ENCODE peak calls at places on chromosomes 2 and 18, in ten cellular contexts. D is brain microvascular endothelial cell, Y is adrenal gland, B is AG04450, M is ovary, T is AG04449, W is AG09309, K is fibroblast of pulmonary artery, I is GM06990, R is HFF-Myc. O is an unnamed sample.

GRCh38 chr2:114283774-114284173 is 158.7 kb upstream of the DPP10 start:
- DNase-seq in W (no peak), R (no peak), D (no peak), Y (no peak), B (no peak), M (no peak), K (no peak), T (no peak), I (no peak), O (no peak)

GRCh38 chr2:186950694-186951093 is 101.7 kb upstream of the ZSWIM2 start:
- DNase-seq in Y (no peak), D (no peak), T (no peak), M (no peak), R (peak), B (no peak), W (peak), I (no peak), K (no peak), O (no peak)

GRCh38 chr18:11995445-11996189 is 14.3 kb downstream of the IMPA2 start:
- DNase-seq in W (peak), I (no peak), R (peak), B (peak), Y (peak), T (no peak), K (peak), M (peak), D (peak), O (peak)

GRCh38 chr2:156589381-156590079 is 153.4 kb downstream of the GPD2 start:
- DNase-seq in R (peak), T (no peak), I (peak), Y (no peak), D (peak), B (peak), M (peak), W (peak), K (peak), O (peak)

GRCh38 chr18:49997468-49998045 is 184.2 kb upstream of the ACAA2 start:
- DNase-seq in I (no peak), T (no peak), D (no peak), W (no peak), R (no peak), B (no peak), K (no peak), Y (no peak), M (no peak), O (no peak)

GRCh38 chr2:197097578-197098366 is 171.3 kb upstream of the PGAP1 start:
- DNase-seq in D (peak), Y (no peak), W (peak), I (no peak), T (no peak), K (peak), B (peak), M (peak), R (no peak), O (peak)

GRCh38 chr2:240806006-240806405 is 14.0 kb downstream of the KIF1A start:
- DNase-seq in W (no peak), Y (no peak), T (no peak), M (no peak), R (no peak), I (no peak), D (no peak), B (no peak), K (no peak), O (no peak)

GRCh38 chr18:29912351-29912750 is 1130.2 kb downstream of the DSC3 start:
- DNase-seq in W (no peak), K (no peak), D (no peak), B (no peak), R (no peak), M (no peak), T (no peak), I (no peak), Y (no peak), O (no peak)

GRCh38 chr2:241099246-241099645 is 2.8 kb downstream of the MTERF4 start:
- DNase-seq in W (no peak), K (no peak), D (no peak), B (no peak), M (no peak), R (no peak), T (no peak), I (no peak), Y (no peak), O (no peak)

DNA sequence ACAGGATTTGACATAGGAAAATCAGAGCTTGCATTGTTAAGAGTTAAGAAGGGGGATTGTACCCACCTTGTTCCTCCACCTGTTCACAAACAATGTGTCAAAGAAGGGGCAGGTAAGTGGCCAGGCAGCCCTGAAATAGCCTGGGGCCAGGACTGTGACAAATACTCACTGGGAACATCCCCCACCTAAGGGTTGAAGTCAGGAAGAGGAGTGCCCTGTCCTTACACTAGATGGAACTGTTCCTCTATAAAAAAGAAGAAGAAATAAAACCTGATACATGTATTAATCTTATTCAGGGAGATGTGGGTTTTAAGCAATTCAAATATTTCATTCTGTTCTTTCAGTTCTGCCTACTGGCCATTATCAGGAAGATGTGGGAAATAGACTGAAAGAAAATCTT is 41.9 kb downstream of the TACR1 start:
- DNase-seq in K (peak), T (no peak), M (no peak), I (no peak), Y (no peak), D (no peak), R (no peak), B (no peak), W (no peak), O (no peak)
- TF ChIP-seq CTCF in K (peak), T (peak), M (no peak), I (no peak), Y (peak), D (peak), R (peak), B (peak), W (peak), O (peak)

DNA sequence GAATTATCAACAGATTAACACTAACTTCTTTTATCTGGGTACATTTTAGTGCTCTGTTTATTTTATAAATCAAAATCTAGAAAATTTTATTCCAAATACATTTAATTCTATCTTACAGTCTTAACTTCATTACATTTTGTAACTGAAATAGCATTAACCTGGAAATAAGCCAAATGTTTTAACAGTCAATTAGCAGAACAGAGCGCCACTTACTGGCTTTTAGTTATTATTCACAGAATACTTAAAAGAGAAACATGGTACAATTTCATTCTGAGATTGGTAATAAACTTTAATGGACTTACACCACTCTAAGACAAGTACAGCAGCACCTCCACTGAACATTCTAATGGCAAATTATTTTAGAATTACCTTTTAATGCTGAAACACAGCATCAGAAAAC is 38.6 kb downstream of the SS18 start:
- DNase-seq in R (no peak), B (no peak), I (no peak), Y (no peak), W (no peak), K (no peak), D (no peak), M (no peak), T (no peak), O (no peak)
- TF ChIP-seq CTCF in R (no peak), B (no peak), I (no peak), Y (no peak), W (no peak), K (no peak), D (no peak), M (no peak), T (no peak), O (no peak)

DNA sequence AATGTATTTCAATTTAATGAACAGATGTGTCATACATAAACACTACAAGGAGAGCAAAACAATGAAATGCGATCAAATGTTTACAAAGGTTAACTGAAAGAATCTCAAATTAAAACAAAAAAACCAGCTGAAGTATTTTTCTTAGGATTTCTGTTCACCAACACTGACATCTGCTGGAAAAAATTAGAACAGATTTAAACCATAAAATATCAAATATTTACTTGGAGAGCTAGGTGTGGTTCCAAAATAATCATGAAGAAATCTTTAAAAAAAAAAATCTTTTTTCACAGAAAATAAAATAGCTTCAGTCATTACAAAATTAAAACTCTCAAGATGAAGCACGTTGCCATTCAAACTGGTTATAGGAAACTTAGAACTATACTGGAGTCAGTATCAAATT is 13.8 kb downstream of the MMADHC start:
- DNase-seq in D (no peak), R (no peak), Y (no peak), K (peak), B (no peak), W (no peak), M (no peak), I (no peak), T (no peak), O (no peak)
- TF ChIP-seq CTCF in D (peak), R (peak), Y (no peak), K (peak), B (peak), W (peak), M (no peak), I (peak), T (peak), O (no peak)

GRCh38 chr2:74585406-74586182 is 31.1 kb downstream of the DOK1 start:
- DNase-seq in B (no peak), R (no peak), D (no peak), M (no peak), I (no peak), W (no peak), K (no peak), T (no peak), Y (peak), O (no peak)
- TF ChIP-seq CTCF in B (peak), R (no peak), D (peak), M (no peak), I (peak), W (no peak), K (no peak), T (no peak), Y (no peak), O (no peak)

GRCh38 chr2:166418853-166419615 is 43.3 kb upstream of the SCN9A start:
- DNase-seq in Y (no peak), D (no peak), B (no peak), M (no peak), R (no peak), T (no peak), K (no peak), I (no peak), W (no peak), O (no peak)

GRCh38 chr2:166417669-166418068 is 41.9 kb upstream of the SCN9A start:
- DNase-seq in T (no peak), Y (no peak), I (no peak), K (peak), W (no peak), B (no peak), D (peak), M (no peak), R (no peak), O (peak)

GRCh38 chr2:166424841-166425240 is 49.1 kb upstream of the SCN9A start:
- DNase-seq in R (no peak), D (no peak), I (no peak), K (no peak), M (no peak), Y (no peak), T (no peak), B (no peak), W (no peak), O (no peak)

DNA sequence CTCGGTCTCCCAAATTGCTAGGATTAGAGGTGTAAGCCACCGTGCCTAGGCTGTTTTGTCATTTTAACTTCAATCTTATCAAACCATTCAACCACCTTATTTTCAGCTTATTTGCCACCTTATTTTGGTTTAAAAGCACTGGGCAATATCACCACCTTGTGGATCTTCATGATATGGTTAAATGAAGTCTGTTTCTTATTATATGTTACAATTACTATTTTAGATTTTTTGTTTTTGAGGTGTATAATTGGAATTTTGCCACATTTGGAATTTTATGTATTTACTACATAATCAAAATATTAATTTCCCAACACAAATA is 43.8 kb upstream of the SCN9A start:
- DNase-seq in T (no peak), W (no peak), R (no peak), D (peak), I (no peak), B (peak), K (peak), M (no peak), Y (no peak), O (peak)
- TF ChIP-seq CTCF in T (peak), W (peak), R (peak), D (peak), I (peak), B (peak), K (peak), M (no peak), Y (peak), O (peak)

GRCh38 chr2:231671617-231672350 is 36.5 kb upstream of the PTMA start:
- DNase-seq in T (no peak), B (no peak), M (no peak), D (no peak), I (peak), W (no peak), R (no peak), Y (no peak), K (no peak), O (no peak)

GRCh38 chr2:231668981-231669380 is 39.3 kb upstream of the PTMA start:
- DNase-seq in T (no peak), Y (no peak), B (no peak), W (no peak), M (no peak), K (no peak), I (no peak), R (no peak), D (no peak), O (no peak)

GRCh38 chr2:231672617-231673347 is 35.5 kb upstream of the PTMA start:
- DNase-seq in D (peak), T (no peak), W (no peak), I (peak), M (peak), B (no peak), K (peak), R (no peak), Y (no peak), O (no peak)

GRCh38 chr2:231673348-231673770 is 35.0 kb upstream of the PTMA start:
- DNase-seq in T (no peak), I (no peak), D (no peak), B (no peak), R (no peak), M (peak), Y (no peak), W (no peak), K (peak), O (no peak)

DNA sequence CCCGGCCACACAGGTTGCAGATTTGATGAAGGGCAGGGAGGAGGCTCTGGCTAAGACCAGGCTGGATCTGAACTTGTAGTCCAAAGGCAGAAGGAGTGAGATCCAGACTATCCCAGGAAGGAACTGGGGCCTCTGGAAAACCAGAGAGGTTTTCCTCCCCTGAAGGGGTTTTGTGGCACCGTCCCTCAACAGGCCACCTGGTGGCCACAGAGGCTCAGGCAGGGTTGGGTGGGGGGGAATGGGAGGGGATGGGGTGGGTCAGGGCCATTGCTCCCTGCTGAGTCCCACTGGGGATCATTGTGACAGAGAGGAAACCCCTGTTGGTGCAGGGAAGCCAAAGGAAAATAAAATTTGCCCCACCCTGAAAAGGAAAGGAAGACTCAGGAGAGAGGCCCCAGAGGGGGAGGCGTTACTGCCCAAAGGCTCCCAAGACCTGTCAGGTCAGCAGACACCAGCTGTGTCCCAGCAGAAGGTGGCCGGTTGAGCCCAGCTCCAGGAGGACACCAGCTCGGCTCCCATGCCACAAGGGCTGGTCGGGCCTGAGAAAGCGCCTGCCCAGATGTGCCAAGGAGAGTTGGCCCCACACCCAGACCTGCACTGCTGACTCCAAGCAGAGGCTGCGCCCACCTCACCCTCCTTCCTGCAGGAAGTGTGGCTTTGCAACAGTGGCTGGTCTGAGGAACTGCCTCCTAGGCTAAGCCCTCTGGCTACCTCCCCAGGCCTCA is 37.3 kb upstream of the PTMA start:
- DNase-seq in Y (no peak), B (no peak), I (no peak), D (no peak), M (no peak), R (no peak), W (no peak), T (no peak), K (peak), O (no peak)
- TF ChIP-seq CTCF in Y (peak), B (peak), I (peak), D (peak), M (no peak), R (peak), W (peak), T (no peak), K (peak), O (no peak)

DNA sequence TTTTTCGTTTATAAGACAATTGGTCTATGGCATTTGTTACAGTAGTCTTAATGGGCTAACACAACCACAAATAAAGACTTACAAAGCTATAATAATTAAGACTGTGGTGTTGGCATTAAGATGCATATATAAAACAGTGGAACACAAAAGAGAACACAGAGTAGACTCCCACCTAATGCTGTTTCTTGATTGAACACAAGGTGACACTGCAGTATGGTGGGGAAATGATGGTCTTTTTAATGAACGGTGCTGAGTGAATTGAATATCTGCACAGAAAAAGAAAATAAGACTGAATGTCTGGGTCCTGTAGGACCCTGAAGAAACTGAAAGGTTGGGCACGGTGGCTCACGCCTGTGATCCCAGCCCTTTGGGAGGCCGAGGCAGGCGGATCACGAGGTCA is 1136.6 kb upstream of the NXPH2 start:
- DNase-seq in B (no peak), I (no peak), W (no peak), R (no peak), K (no peak), Y (no peak), D (no peak), T (no peak), M (no peak), O (no peak)
- TF ChIP-seq CTCF in B (no peak), I (no peak), W (no peak), R (no peak), K (no peak), Y (no peak), D (no peak), T (no peak), M (no peak), O (peak)